ENCODE peak calls at places on chromosome 2, in four cellular contexts. M is HAP-1, R is T-helper 1 cell, G is sciatic nerve. S is an unnamed sample.

GRCh38 chr2:230823264-230823964 is 41.3 kb upstream of the ITM2C start:
- DNase-seq in G (no peak), R (no peak), M (no peak), S (no peak)

GRCh38 chr2:158321264-158321663 is 135.3 kb downstream of the CCDC148 start:
- DNase-seq in M (no peak), G (no peak), R (no peak), S (no peak)

GRCh38 chr2:66574701-66575624 is 140.0 kb downstream of the MEIS1 start:
- DNase-seq in G (peak; percentile 83), M (peak; percentile 84), R (no peak), S (no peak)

GRCh38 chr2:173961346-173961705 is 3.8 kb downstream of the SP3 start:
- DNase-seq in M (no peak), R (no peak), G (no peak), S (no peak)

GRCh38 chr2:101831351-101831865 is 133.9 kb downstream of the MAP4K4 start:
- DNase-seq in G (peak; percentile 81), M (peak; percentile 70), R (peak; percentile 48), S (peak; percentile 11)

GRCh38 chr2:127735044-127735443 is 33.7 kb downstream of the SFT2D3 start:
- DNase-seq in G (no peak), R (no peak), M (no peak), S (no peak)

GRCh38 chr2:236169741-236170654 is 1.8 kb upstream of the GBX2 start:
- DNase-seq in G (no peak), M (no peak), R (no peak), S (no peak)

GRCh38 chr2:199163901-199164300 is 293.8 kb downstream of the SATB2 start:
- DNase-seq in G (no peak), M (no peak), R (no peak), S (no peak)